ENCODE peak calls at places on chromosomes 6 and 20, in four cellular contexts. One of them, this sample, is unnamed.

GRCh38 chr6:34982424-34982852 is 93.4 kb downstream of the ANKS1A start:
- DNase-seq in SHP77: no peak
- DNase-seq in activated naive CD4-positive, alpha-beta T cell treated with anti-CD3 and anti-CD28 coated beads, Interleukin-2, amount 50 U/mL, for 72 hours: no peak
- DNase-seq in T-helper 1 cell: no peak
- DNase-seq in this sample: no peak

GRCh38 chr6:3766219-3766618 is 14.7 kb upstream of the PXDC1 start:
- DNase-seq in T-helper 1 cell: no peak
- DNase-seq in activated naive CD4-positive, alpha-beta T cell treated with anti-CD3 and anti-CD28 coated beads, Interleukin-2, amount 50 U/mL, for 72 hours: no peak
- DNase-seq in SHP77: no peak
- DNase-seq in this sample: no peak

GRCh38 chr6:160950507-160950906 is 41.1 kb upstream of the MAP3K4 start:
- DNase-seq in activated naive CD4-positive, alpha-beta T cell treated with anti-CD3 and anti-CD28 coated beads, Interleukin-2, amount 50 U/mL, for 72 hours: no peak
- DNase-seq in T-helper 1 cell: no peak
- DNase-seq in SHP77: no peak
- DNase-seq in this sample: no peak

GRCh38 chr6:11218827-11219826 is 13.3 kb downstream of the NEDD9 start:
- DNase-seq in SHP77: no peak
- DNase-seq in activated naive CD4-positive, alpha-beta T cell treated with anti-CD3 and anti-CD28 coated beads, Interleukin-2, amount 50 U/mL, for 72 hours: no peak
- DNase-seq in T-helper 1 cell: no peak
- DNase-seq in this sample: no peak

GRCh38 chr6:3712827-3713226 is 38.7 kb downstream of the PXDC1 start:
- DNase-seq in activated naive CD4-positive, alpha-beta T cell treated with anti-CD3 and anti-CD28 coated beads, Interleukin-2, amount 50 U/mL, for 72 hours: no peak
- DNase-seq in T-helper 1 cell: no peak
- DNase-seq in SHP77: no peak
- DNase-seq in this sample: no peak

GRCh38 chr6:155314773-155315515 is 660 bp upstream of the TFB1M start:
- DNase-seq in activated naive CD4-positive, alpha-beta T cell treated with anti-CD3 and anti-CD28 coated beads, Interleukin-2, amount 50 U/mL, for 72 hours: no peak
- DNase-seq in SHP77: peak
- DNase-seq in T-helper 1 cell: peak
- DNase-seq in this sample: peak

GRCh38 chr6:46329568-46329967 is 158.8 kb upstream of the ENPP5 start:
- DNase-seq in T-helper 1 cell: no peak
- DNase-seq in activated naive CD4-positive, alpha-beta T cell treated with anti-CD3 and anti-CD28 coated beads, Interleukin-2, amount 50 U/mL, for 72 hours: no peak
- DNase-seq in SHP77: no peak
- DNase-seq in this sample: peak

GRCh38 chr6:151733680-151734320 is 73.7 kb upstream of the ESR1 start:
- DNase-seq in activated naive CD4-positive, alpha-beta T cell treated with anti-CD3 and anti-CD28 coated beads, Interleukin-2, amount 50 U/mL, for 72 hours: no peak
- DNase-seq in SHP77: no peak
- DNase-seq in T-helper 1 cell: no peak
- DNase-seq in this sample: no peak

GRCh38 chr6:158622545-158623190 is 21.9 kb downstream of the DYNLT1 start:
- DNase-seq in activated naive CD4-positive, alpha-beta T cell treated with anti-CD3 and anti-CD28 coated beads, Interleukin-2, amount 50 U/mL, for 72 hours: no peak
- DNase-seq in T-helper 1 cell: no peak
- DNase-seq in SHP77: no peak
- DNase-seq in this sample: no peak

GRCh38 chr6:125558451-125558850 is 191.0 kb upstream of the HEY2 start:
- DNase-seq in SHP77: no peak
- DNase-seq in activated naive CD4-positive, alpha-beta T cell treated with anti-CD3 and anti-CD28 coated beads, Interleukin-2, amount 50 U/mL, for 72 hours: no peak
- DNase-seq in T-helper 1 cell: no peak
- DNase-seq in this sample: no peak

GRCh38 chr20:16580127-16580526 is 6.9 kb upstream of the KIF16B start:
- DNase-seq in SHP77: no peak
- DNase-seq in T-helper 1 cell: no peak
- DNase-seq in activated naive CD4-positive, alpha-beta T cell treated with anti-CD3 and anti-CD28 coated beads, Interleukin-2, amount 50 U/mL, for 72 hours: no peak
- DNase-seq in this sample: no peak

GRCh38 chr6:11423072-11423471 is 114.5 kb upstream of the TMEM170B start:
- DNase-seq in T-helper 1 cell: no peak
- DNase-seq in activated naive CD4-positive, alpha-beta T cell treated with anti-CD3 and anti-CD28 coated beads, Interleukin-2, amount 50 U/mL, for 72 hours: no peak
- DNase-seq in SHP77: no peak
- DNase-seq in this sample: no peak

GRCh38 chr6:38678178-38678760 is 24.7 kb downstream of the GLO1 start:
- DNase-seq in SHP77: no peak
- DNase-seq in T-helper 1 cell: no peak
- DNase-seq in activated naive CD4-positive, alpha-beta T cell treated with anti-CD3 and anti-CD28 coated beads, Interleukin-2, amount 50 U/mL, for 72 hours: no peak
- DNase-seq in this sample: no peak

GRCh38 chr6:33014841-33015634 is 5.6 kb upstream of the HLA-DOA start:
- DNase-seq in T-helper 1 cell: peak
- DNase-seq in SHP77: peak
- DNase-seq in activated naive CD4-positive, alpha-beta T cell treated with anti-CD3 and anti-CD28 coated beads, Interleukin-2, amount 50 U/mL, for 72 hours: no peak
- DNase-seq in this sample: peak

GRCh38 chr6:113825776-113826175 is 31.4 kb upstream of the MARCKS start:
- DNase-seq in T-helper 1 cell: no peak
- DNase-seq in SHP77: no peak
- DNase-seq in activated naive CD4-positive, alpha-beta T cell treated with anti-CD3 and anti-CD28 coated beads, Interleukin-2, amount 50 U/mL, for 72 hours: no peak
- DNase-seq in this sample: peak

GRCh38 chr20:43029161-43029560 is 160.5 kb downstream of the PTPRT start:
- DNase-seq in activated naive CD4-positive, alpha-beta T cell treated with anti-CD3 and anti-CD28 coated beads, Interleukin-2, amount 50 U/mL, for 72 hours: no peak
- DNase-seq in SHP77: no peak
- DNase-seq in T-helper 1 cell: no peak
- DNase-seq in this sample: no peak

GRCh38 chr20:440148-440547 is 22.2 kb downstream of the TBC1D20 start:
- DNase-seq in SHP77: no peak
- DNase-seq in T-helper 1 cell: no peak
- DNase-seq in activated naive CD4-positive, alpha-beta T cell treated with anti-CD3 and anti-CD28 coated beads, Interleukin-2, amount 50 U/mL, for 72 hours: no peak
- DNase-seq in this sample: no peak

GRCh38 chr20:16229813-16230212 is 343.4 kb downstream of the KIF16B start:
- DNase-seq in SHP77: no peak
- DNase-seq in activated naive CD4-positive, alpha-beta T cell treated with anti-CD3 and anti-CD28 coated beads, Interleukin-2, amount 50 U/mL, for 72 hours: no peak
- DNase-seq in T-helper 1 cell: no peak
- DNase-seq in this sample: no peak

GRCh38 chr6:170266061-170266825 is 24.6 kb downstream of the DLL1 start:
- DNase-seq in SHP77: no peak
- DNase-seq in activated naive CD4-positive, alpha-beta T cell treated with anti-CD3 and anti-CD28 coated beads, Interleukin-2, amount 50 U/mL, for 72 hours: no peak
- DNase-seq in T-helper 1 cell: no peak
- DNase-seq in this sample: peak

GRCh38 chr20:63594043-63594561 is 20.1 kb upstream of the HELZ2 start:
- DNase-seq in T-helper 1 cell: no peak
- DNase-seq in activated naive CD4-positive, alpha-beta T cell treated with anti-CD3 and anti-CD28 coated beads, Interleukin-2, amount 50 U/mL, for 72 hours: no peak
- DNase-seq in SHP77: no peak
- DNase-seq in this sample: no peak

GRCh38 chr6:36347635-36348034 is 10.9 kb upstream of the BNIP5 start:
- DNase-seq in T-helper 1 cell: no peak
- DNase-seq in activated naive CD4-positive, alpha-beta T cell treated with anti-CD3 and anti-CD28 coated beads, Interleukin-2, amount 50 U/mL, for 72 hours: no peak
- DNase-seq in SHP77: no peak
- DNase-seq in this sample: no peak

GRCh38 chr20:5222919-5223634 is 93.7 kb downstream of the PROKR2 start:
- DNase-seq in T-helper 1 cell: peak
- DNase-seq in SHP77: peak
- DNase-seq in activated naive CD4-positive, alpha-beta T cell treated with anti-CD3 and anti-CD28 coated beads, Interleukin-2, amount 50 U/mL, for 72 hours: no peak
- DNase-seq in this sample: no peak

GRCh38 chr20:5870462-5871021 is 79.8 kb downstream of the TRMT6 start:
- DNase-seq in activated naive CD4-positive, alpha-beta T cell treated with anti-CD3 and anti-CD28 coated beads, Interleukin-2, amount 50 U/mL, for 72 hours: no peak
- DNase-seq in T-helper 1 cell: no peak
- DNase-seq in SHP77: no peak
- DNase-seq in this sample: no peak

GRCh38 chr6:40359808-40360207 is 227.4 kb downstream of the LRFN2 start:
- DNase-seq in SHP77: no peak
- DNase-seq in activated naive CD4-positive, alpha-beta T cell treated with anti-CD3 and anti-CD28 coated beads, Interleukin-2, amount 50 U/mL, for 72 hours: no peak
- DNase-seq in T-helper 1 cell: no peak
- DNase-seq in this sample: peak

GRCh38 chr6:166406197-166406596 is 23.5 kb upstream of the MPC1 start:
- DNase-seq in SHP77: no peak
- DNase-seq in T-helper 1 cell: no peak
- DNase-seq in activated naive CD4-positive, alpha-beta T cell treated with anti-CD3 and anti-CD28 coated beads, Interleukin-2, amount 50 U/mL, for 72 hours: peak
- DNase-seq in this sample: no peak

GRCh38 chr20:61387204-61387958 is 135.3 kb downstream of the CDH4 start:
- DNase-seq in activated naive CD4-positive, alpha-beta T cell treated with anti-CD3 and anti-CD28 coated beads, Interleukin-2, amount 50 U/mL, for 72 hours: no peak
- DNase-seq in T-helper 1 cell: no peak
- DNase-seq in SHP77: peak
- DNase-seq in this sample: no peak

GRCh38 chr6:110468696-110469095 is 7.7 kb downstream of the SLC22A16 start:
- DNase-seq in activated naive CD4-positive, alpha-beta T cell treated with anti-CD3 and anti-CD28 coated beads, Interleukin-2, amount 50 U/mL, for 72 hours: no peak
- DNase-seq in T-helper 1 cell: no peak
- DNase-seq in SHP77: no peak
- DNase-seq in this sample: no peak

GRCh38 chr6:131954775-131955107 is 3.6 kb upstream of the CCN2 start:
- DNase-seq in activated naive CD4-positive, alpha-beta T cell treated with anti-CD3 and anti-CD28 coated beads, Interleukin-2, amount 50 U/mL, for 72 hours: no peak
- DNase-seq in T-helper 1 cell: no peak
- DNase-seq in SHP77: no peak
- DNase-seq in this sample: no peak

GRCh38 chr6:93418448-93419303 is 683 bp downstream of the EPHA7 start:
- DNase-seq in SHP77: peak
- DNase-seq in T-helper 1 cell: no peak
- DNase-seq in activated naive CD4-positive, alpha-beta T cell treated with anti-CD3 and anti-CD28 coated beads, Interleukin-2, amount 50 U/mL, for 72 hours: no peak
- DNase-seq in this sample: peak

GRCh38 chr20:13149371-13149770 is 71.7 kb upstream of the ISM1 start:
- DNase-seq in activated naive CD4-positive, alpha-beta T cell treated with anti-CD3 and anti-CD28 coated beads, Interleukin-2, amount 50 U/mL, for 72 hours: no peak
- DNase-seq in T-helper 1 cell: no peak
- DNase-seq in SHP77: no peak
- DNase-seq in this sample: no peak

GRCh38 chr6:37809144-37809543 is 10.4 kb upstream of the ZFAND3 start:
- DNase-seq in SHP77: no peak
- DNase-seq in T-helper 1 cell: no peak
- DNase-seq in activated naive CD4-positive, alpha-beta T cell treated with anti-CD3 and anti-CD28 coated beads, Interleukin-2, amount 50 U/mL, for 72 hours: no peak
- DNase-seq in this sample: no peak

GRCh38 chr6:137852346-137852745 is 14.7 kb upstream of the TNFAIP3 start:
- DNase-seq in T-helper 1 cell: no peak
- DNase-seq in activated naive CD4-positive, alpha-beta T cell treated with anti-CD3 and anti-CD28 coated beads, Interleukin-2, amount 50 U/mL, for 72 hours: no peak
- DNase-seq in SHP77: no peak
- DNase-seq in this sample: no peak

GRCh38 chr6:144033816-144034540 is 25.9 kb upstream of the PLAGL1 start:
- DNase-seq in activated naive CD4-positive, alpha-beta T cell treated with anti-CD3 and anti-CD28 coated beads, Interleukin-2, amount 50 U/mL, for 72 hours: no peak
- DNase-seq in SHP77: no peak
- DNase-seq in T-helper 1 cell: no peak
- DNase-seq in this sample: no peak

GRCh38 chr6:90350689-90351554 is 54.3 kb upstream of the BACH2 start:
- DNase-seq in SHP77: no peak
- DNase-seq in T-helper 1 cell: peak
- DNase-seq in activated naive CD4-positive, alpha-beta T cell treated with anti-CD3 and anti-CD28 coated beads, Interleukin-2, amount 50 U/mL, for 72 hours: no peak
- DNase-seq in this sample: no peak

GRCh38 chr6:52731719-52732118 is 31.6 kb downstream of the GSTA2 start:
- DNase-seq in SHP77: no peak
- DNase-seq in T-helper 1 cell: no peak
- DNase-seq in activated naive CD4-positive, alpha-beta T cell treated with anti-CD3 and anti-CD28 coated beads, Interleukin-2, amount 50 U/mL, for 72 hours: no peak
- DNase-seq in this sample: peak

GRCh38 chr20:9363673-9364072 is 150.7 kb upstream of the LAMP5 start:
- DNase-seq in T-helper 1 cell: no peak
- DNase-seq in activated naive CD4-positive, alpha-beta T cell treated with anti-CD3 and anti-CD28 coated beads, Interleukin-2, amount 50 U/mL, for 72 hours: no peak
- DNase-seq in SHP77: no peak
- DNase-seq in this sample: no peak

GRCh38 chr20:41041693-41042092 is 13.1 kb downstream of the TOP1 start:
- DNase-seq in activated naive CD4-positive, alpha-beta T cell treated with anti-CD3 and anti-CD28 coated beads, Interleukin-2, amount 50 U/mL, for 72 hours: no peak
- DNase-seq in SHP77: no peak
- DNase-seq in T-helper 1 cell: no peak
- DNase-seq in this sample: no peak

This sample was measured in NCI-H2029 treated with DMSO at 0.1 percent for 48 hours.